ENCODE peak calls at places on chromosomes 4 and X, in nine cellular contexts. G, Q, O, D, N, K, Y, J and V are unnamed samples.

GRCh38 chr4:26050671-26051070 is 136.7 kb downstream of the SMIM20 start:
- DNase-seq in G (no peak), Q (no peak), O (no peak), D (no peak), N (no peak), K (no peak), Y (no peak), J (no peak), V (no peak)

GRCh38 chr4:123350191-123350544 is 46.4 kb upstream of the SPRY1 start:
- DNase-seq in G (no peak), Q (no peak), O (no peak), D (no peak), N (no peak), K (no peak), Y (peak; percentile 20), J (peak; percentile 32), V (no peak)

GRCh38 chr4:34250562-34250961 is 1993.8 kb downstream of the ARAP2 start:
- DNase-seq in G (no peak), Q (no peak), O (no peak), D (no peak), N (no peak), K (no peak), Y (peak; percentile 1), J (no peak), V (no peak)

GRCh38 chr4:94342713-94343112 is at the start of gene HPGDS:
- DNase-seq in G (no peak), Q (no peak), O (no peak), D (no peak), N (no peak), K (no peak), Y (no peak), J (peak; percentile 11), V (no peak)

GRCh38 chr4:86730310-86730709 is 118.9 kb downstream of the SLC10A6 start:
- DNase-seq in G (no peak), Q (no peak), O (no peak), D (no peak), N (no peak), K (peak; percentile 12), Y (no peak), J (no peak), V (no peak)

GRCh38 chr4:20764353-20764752 is 64.1 kb downstream of the PACRGL start:
- DNase-seq in G (no peak), Q (no peak), O (no peak), D (no peak), N (no peak), K (no peak), Y (peak; percentile 37), J (no peak), V (no peak)

GRCh38 chrX:77899081-77899828 is at the start of gene COX7B:
- DNase-seq in G (no peak), Q (no peak), O (peak; percentile 24), D (peak; percentile 58), N (peak; percentile 74), K (peak; percentile 49), Y (peak; percentile 92), J (peak; percentile 83), V (peak; percentile 79)

GRCh38 chr4:2907226-2907625 is 56.0 kb downstream of the NOP14 start:
- DNase-seq in G (no peak), Q (no peak), O (no peak), D (no peak), N (no peak), K (no peak), Y (no peak), J (no peak), V (no peak)

GRCh38 chr4:71240094-71240493 is 98.7 kb upstream of the SLC4A4 start:
- DNase-seq in G (no peak), Q (no peak), O (no peak), D (no peak), N (no peak), K (no peak), Y (no peak), J (no peak), V (no peak)

GRCh38 chr4:56118055-56118454 is 169.3 kb downstream of the CEP135 start:
- DNase-seq in G (no peak), Q (no peak), O (no peak), D (no peak), N (no peak), K (no peak), Y (no peak), J (no peak), V (no peak)

GRCh38 chr4:183348706-183349659 is 26.8 kb upstream of the CLDN24 start:
- DNase-seq in G (no peak), Q (no peak), O (no peak), D (no peak), N (no peak), K (no peak), Y (peak; percentile 96), J (no peak), V (no peak)

GRCh38 chr4:2500547-2500946 is 31.6 kb downstream of the RNF4 start:
- DNase-seq in G (no peak), Q (no peak), O (no peak), D (no peak), N (no peak), K (no peak), Y (peak; percentile 19), J (no peak), V (no peak)

GRCh38 chr4:21467551-21467950 is 481.0 kb downstream of the KCNIP4 start:
- DNase-seq in G (no peak), Q (no peak), O (no peak), D (no peak), N (no peak), K (no peak), Y (no peak), J (no peak), V (no peak)

GRCh38 chr4:156197216-156197615 is 243.6 kb upstream of the CTSO start:
- DNase-seq in G (no peak), Q (no peak), O (no peak), D (peak; percentile 40), N (no peak), K (no peak), Y (no peak), J (no peak), V (no peak)

DNA sequence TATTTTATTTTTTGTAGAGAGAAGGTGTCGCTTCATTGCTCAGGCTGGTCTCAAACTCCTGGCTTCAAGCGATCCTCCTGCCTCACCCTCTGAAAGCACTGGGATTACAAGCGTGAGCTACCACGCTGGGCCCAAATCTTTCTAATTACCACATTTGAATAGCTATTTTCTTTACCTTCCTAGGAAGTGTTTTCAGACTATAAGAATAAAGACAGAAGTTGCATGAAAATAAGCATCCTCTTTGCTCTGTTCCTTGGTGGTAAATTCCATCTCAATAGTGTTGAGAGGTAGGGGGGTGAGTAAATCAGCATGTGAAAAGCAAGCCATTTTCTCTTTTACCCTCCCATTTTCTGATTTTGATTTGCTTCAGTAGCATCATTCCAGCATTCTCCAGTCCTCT is 122.4 kb downstream of the LARP7 start:
- DNase-seq in G (no peak), Q (no peak), O (no peak), D (no peak), N (no peak), K (no peak), Y (no peak), J (no peak), V (no peak)
- H3K4me1 ChIP-seq in G (no peaks in the 10 kb centered on the region), Q (no peaks in the 10 kb centered on the region), O (no peaks in the 10 kb centered on the region), D (peaks cover 4% of the 10 kb centered on the region), N (no peaks in the 10 kb centered on the region), K (no peaks in the 10 kb centered on the region), Y (no peaks in the 10 kb centered on the region), J (no peaks in the 10 kb centered on the region), V (no peaks in the 10 kb centered on the region)

DNA sequence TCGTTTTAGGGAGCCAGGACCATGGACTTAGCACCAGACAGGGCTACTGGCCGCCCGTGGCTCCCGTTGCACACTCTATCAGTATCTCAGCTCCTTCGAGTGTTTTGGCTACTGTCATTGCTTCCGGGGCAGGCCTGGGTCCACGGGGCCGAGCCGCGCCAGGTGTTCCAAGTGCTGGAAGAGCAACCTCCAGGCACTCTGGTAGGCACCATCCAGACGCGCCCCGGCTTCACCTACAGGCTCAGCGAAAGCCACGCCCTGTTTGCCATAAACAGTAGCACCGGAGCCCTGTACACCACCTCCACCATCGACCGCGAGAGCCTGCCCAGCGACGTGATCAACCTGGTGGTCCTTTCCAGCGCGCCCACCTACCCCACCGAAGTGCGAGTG is 1.6 kb downstream of the FAT4 start:
- DNase-seq in G (peak; percentile 74), Q (peak; percentile 39), O (no peak), D (peak; percentile 65), N (peak; percentile 75), K (peak; percentile 47), Y (no peak), J (peak; percentile 21), V (no peak)
- H3K4me3 ChIP-seq in G (peak overlapping the region; percentile 75), Q (peak overlapping the region; percentile 91), O (no peak overlapping the region), D (peak overlapping the region; percentile 93), N (peak overlapping the region; percentile 83), K (peak overlapping the region; percentile 82), Y (peak overlapping the region; percentile 91), J (peak overlapping the region; percentile 9), V (peak overlapping the region; percentile 76)

DNA sequence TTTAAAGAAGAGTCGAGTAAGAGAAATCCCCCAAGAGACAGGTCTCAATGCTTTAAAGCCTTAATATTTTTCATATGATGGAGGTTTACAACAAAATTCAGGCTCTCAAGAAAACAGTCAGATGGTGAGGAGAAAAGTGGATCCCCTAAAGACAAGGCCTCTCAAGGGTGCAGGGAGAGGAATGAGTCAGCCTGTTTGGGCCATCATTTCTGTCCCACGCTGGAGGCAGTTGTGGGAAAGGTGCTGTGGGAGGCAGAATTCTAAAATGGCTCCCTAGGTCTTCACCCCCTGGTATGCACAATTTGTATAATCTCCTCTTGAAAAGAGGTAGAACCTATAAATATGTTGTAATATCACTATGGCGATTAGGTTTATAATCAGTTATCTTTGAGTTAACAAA is 4.6 kb upstream of the TIFA start:
- DNase-seq in G (no peak), Q (no peak), O (no peak), D (no peak), N (no peak), K (no peak), Y (no peak), J (no peak), V (no peak)
- H3K4me1 ChIP-seq in G (no peaks in the 10 kb centered on the region), Q (peaks cover 4% of the 10 kb centered on the region), O (peaks cover 34% of the 10 kb centered on the region), D (no peaks in the 10 kb centered on the region), N (no peaks in the 10 kb centered on the region), K (no peaks in the 10 kb centered on the region), Y (no peaks in the 10 kb centered on the region), J (no peaks in the 10 kb centered on the region), V (peaks cover 3% of the 10 kb centered on the region)

GRCh38 chrX:134931550-134931949 is 59.2 kb upstream of the SMIM10 start:
- DNase-seq in G (no peak), Q (no peak), O (no peak), D (no peak), N (no peak), K (no peak), Y (no peak), J (no peak), V (no peak)
- H3K4me3 ChIP-seq in G (no peak overlapping the region), Q (no peak overlapping the region), O (no peak overlapping the region), D (no peak overlapping the region), N (no peak overlapping the region), K (no peak overlapping the region), Y (no peak overlapping the region), J (no peak overlapping the region), V (no peak overlapping the region)